ENCODE peak calls at places on chromosome X, in nine cellular contexts. J is endodermal cell; C is endothelial cell; I is CD4-positive, alpha-beta T cell; R is heart left ventricle; D is left ventricle myocardium inferior; F is esophagus squamous epithelium; U is omental fat pad; P is stomach. T is an unnamed sample.

GRCh38 chrX:124737771-124738170 is 391.4 kb downstream of the SH2D1A start:
- DNase-seq in J (no peak), C (no peak), I (no peak), R (no peak), D (no peak), F (no peak), U (no peak), P (no peak), T (no peak)

GRCh38 chrX:97039363-97040029 is 155.8 kb downstream of the RPA4 start:
- DNase-seq in J (no peak), C (no peak), I (no peak), R (peak; percentile 31), D (peak; percentile 28), F (no peak), U (no peak), P (peak; percentile 27), T (no peak)

GRCh38 chrX:56319165-56319564 is 87.0 kb downstream of the KLF8 start:
- DNase-seq in J (no peak), C (no peak), I (no peak), R (no peak), D (no peak), F (no peak), U (no peak), P (no peak), T (no peak)

GRCh38 chrX:54807524-54808108 is at the start of gene MAGED2:
- DNase-seq in J (peak; percentile 57), C (peak; percentile 43), I (peak; percentile 57), R (peak; percentile 44), D (peak; percentile 25), F (no peak), U (no peak), P (no peak), T (no peak)

GRCh38 chrX:5915783-5916182 is 312.9 kb downstream of the NLGN4X start:
- DNase-seq in J (no peak), C (no peak), I (no peak), R (no peak), D (no peak), F (no peak), U (no peak), P (no peak), T (no peak)

GRCh38 chrX:21207080-21207479 is 167.1 kb upstream of the CNKSR2 start:
- DNase-seq in J (no peak), C (no peak), I (no peak), R (no peak), D (no peak), F (no peak), U (no peak), P (no peak), T (no peak)

GRCh38 chrX:9339603-9340569 is 125.0 kb upstream of the TBL1X start:
- DNase-seq in J (peak; percentile 63), C (no peak), I (no peak), R (peak; percentile 56), D (peak; percentile 69), F (no peak), U (no peak), P (no peak), T (no peak)

GRCh38 chrX:120213438-120214265 is 37.0 kb upstream of the ZBTB33 start:
- DNase-seq in J (peak; percentile 87), C (peak; percentile 55), I (peak; percentile 39), R (peak; percentile 42), D (no peak), F (no peak), U (no peak), P (peak; percentile 67), T (peak; percentile 46)

GRCh38 chrX:150202641-150203248 is 160.4 kb upstream of the MAMLD1 start:
- DNase-seq in J (no peak), C (no peak), I (no peak), R (no peak), D (no peak), F (no peak), U (no peak), P (no peak), T (peak; percentile 75)

GRCh38 chrX:11678174-11678573 is 12.5 kb upstream of the ARHGAP6 start:
- DNase-seq in J (no peak), C (peak; percentile 3), I (no peak), R (no peak), D (no peak), F (no peak), U (no peak), P (no peak), T (no peak)

GRCh38 chrX:17803449-17803848 is 57.6 kb downstream of the RAI2 start:
- DNase-seq in J (no peak), C (no peak), I (no peak), R (no peak), D (no peak), F (no peak), U (no peak), P (no peak), T (no peak)

GRCh38 chrX:65607070-65607742 is 60.2 kb upstream of the MSN start:
- DNase-seq in J (no peak), C (no peak), I (no peak), R (no peak), D (no peak), F (no peak), U (no peak), P (no peak), T (no peak)

GRCh38 chrX:85375333-85375738 is 4.1 kb downstream of the POF1B start:
- DNase-seq in J (no peak), C (no peak), I (no peak), R (peak; percentile 28), D (no peak), F (no peak), U (no peak), P (no peak), T (no peak)

GRCh38 chrX:154476821-154477220 is 2.3 kb downstream of the LAGE3 start:
- DNase-seq in J (no peak), C (no peak), I (no peak), R (no peak), D (no peak), F (no peak), U (no peak), P (no peak), T (no peak)

GRCh38 chrX:24026403-24026801 is 584 bp downstream of the KLHL15 start:
- DNase-seq in J (peak; percentile 66), C (no peak), I (no peak), R (no peak), D (no peak), F (no peak), U (no peak), P (no peak), T (no peak)

GRCh38 chrX:24023972-24024664 is 2.9 kb downstream of the KLHL15 start:
- DNase-seq in J (no peak), C (no peak), I (no peak), R (no peak), D (no peak), F (no peak), U (no peak), P (no peak), T (no peak)

GRCh38 chrX:24025741-24026402 is 1.1 kb downstream of the KLHL15 start:
- DNase-seq in J (no peak), C (no peak), I (no peak), R (no peak), D (no peak), F (no peak), U (no peak), P (no peak), T (no peak)

GRCh38 chrX:24023538-24023937 is 3.4 kb downstream of the KLHL15 start:
- DNase-seq in J (no peak), C (no peak), I (no peak), R (no peak), D (no peak), F (no peak), U (no peak), P (no peak), T (no peak)

DNA sequence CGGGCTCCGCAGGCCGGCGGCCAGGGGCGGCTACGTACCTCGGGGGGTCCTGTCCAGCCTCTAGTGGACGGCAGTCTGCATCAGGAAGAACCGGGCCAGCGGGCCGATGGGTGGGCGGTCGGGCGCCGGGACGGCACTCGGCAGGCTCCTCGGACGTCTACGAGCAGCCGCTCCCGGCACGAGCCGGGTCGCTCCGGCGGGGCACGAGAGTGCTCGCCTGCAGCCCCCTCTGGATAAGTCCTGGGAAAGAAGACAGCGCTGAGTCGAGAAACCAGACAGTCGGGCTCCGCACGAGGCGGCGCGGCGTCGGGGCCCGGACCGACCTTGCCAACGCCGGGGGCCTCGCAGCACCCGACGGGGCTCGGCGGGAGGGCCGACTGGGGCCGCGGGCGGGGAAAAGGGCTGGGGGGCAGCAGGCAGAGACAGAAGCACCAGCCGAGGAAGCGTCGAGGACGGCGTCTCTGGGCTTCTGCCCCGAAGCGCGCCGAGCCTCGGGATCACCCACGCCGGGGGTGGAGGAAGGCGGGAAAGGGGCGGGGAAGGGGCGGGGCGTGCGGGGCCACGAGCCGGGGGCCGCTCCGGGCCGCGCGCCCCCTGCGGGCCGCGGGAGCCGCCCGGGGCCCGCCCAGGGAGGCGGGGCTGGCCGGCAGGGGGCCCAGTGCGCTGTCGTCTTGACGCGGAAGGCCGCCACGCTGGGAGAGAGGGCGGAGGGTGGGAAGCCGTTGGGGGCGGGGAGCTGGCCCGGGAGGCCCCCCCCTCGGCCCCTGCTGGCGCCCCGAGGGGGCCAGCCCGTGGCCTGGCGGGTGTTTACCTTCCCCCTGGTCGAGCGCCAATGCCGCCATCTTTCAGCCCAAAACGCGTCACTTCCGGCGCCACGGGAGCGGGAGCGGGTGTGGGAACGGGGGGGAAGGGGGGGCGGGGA is 1.9 kb downstream of the KLHL15 start:
- DNase-seq in J (peak; percentile 92), C (peak; percentile 83), I (peak; percentile 76), R (peak; percentile 91), D (peak; percentile 90), F (peak; percentile 13), U (peak; percentile 60), P (peak; percentile 90), T (peak; percentile 78)
- TF ChIP-seq CTCF in J (peak; percentile 36), C (peak; percentile 18), I (no peak), R (peak; percentile 39), D (no peak), F (peak; percentile 31), U (no peak), P (no peak), T (no peak)

DNA sequence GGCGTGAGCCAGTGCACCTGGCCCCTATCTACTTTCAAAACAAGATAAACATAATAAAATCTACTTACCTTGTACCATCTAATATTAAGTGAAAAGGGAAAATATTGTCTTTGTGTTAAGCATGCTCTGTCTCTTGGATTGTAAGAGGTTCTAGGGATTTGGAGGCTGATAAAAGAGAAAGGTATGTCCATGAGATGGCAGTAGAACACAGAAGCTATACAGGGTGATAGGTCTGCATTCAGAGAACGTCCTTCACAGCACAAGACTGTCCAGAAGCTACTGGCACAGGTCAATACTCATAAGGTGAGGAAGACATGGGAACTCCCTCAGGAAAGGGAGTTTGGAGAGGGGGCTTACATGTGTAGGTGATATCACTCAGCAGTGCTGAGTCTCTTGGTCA is 135.5 kb downstream of the TMEM47 start:
- DNase-seq in J (peak; percentile 57), C (no peak), I (no peak), R (no peak), D (no peak), F (no peak), U (no peak), P (no peak), T (no peak)
- TF ChIP-seq CTCF in J (peak; percentile 79), C (no peak), I (no peak), R (no peak), D (no peak), F (no peak), U (no peak), P (no peak), T (no peak)

GRCh38 chrX:57528670-57529255 is 63.0 kb upstream of the ZXDB start:
- DNase-seq in J (peak; percentile 76), C (peak; percentile 9), I (peak; percentile 1), R (no peak), D (no peak), F (no peak), U (no peak), P (no peak), T (no peak)
- TF ChIP-seq CTCF in J (peak; percentile 73), C (peak; percentile 24), I (no peak), R (no peak), D (no peak), F (peak; percentile 34), U (no peak), P (no peak), T (no peak)

GRCh38 chrX:38806054-38806389 is 4.8 kb downstream of the MID1IP1 start:
- DNase-seq in J (no peak), C (no peak), I (no peak), R (no peak), D (no peak), F (no peak), U (no peak), P (no peak), T (no peak)
- TF ChIP-seq CTCF in J (no peak), C (no peak), I (no peak), R (no peak), D (no peak), F (no peak), U (no peak), P (no peak), T (no peak)